ENCODE peak calls at places on chromosomes 11 and 22, in ten cellular contexts. One of them, this sample, is unnamed.

GRCh38 chr11:72807021-72807693 is 7.1 kb upstream of the ATG16L2 start:
- DNase-seq in ureter: no peak
- DNase-seq in SJSA1: no peak
- DNase-seq in stimulated activated CD4-positive, alpha-beta T cell treated with anti-CD3 and anti-CD28 coated beads, Interleukin-1b, Interleukin-23, amount 100 ng/mL, for 4 hours: no peak
- DNase-seq in DMS153: no peak
- DNase-seq in nephron progenitor cell: no peak
- DNase-seq in fibroblast of gingiva: peak; percentile 90
- DNase-seq in colonic mucosa: no peak
- DNase-seq in IMR-90: peak; percentile 46
- DNase-seq in NCI-H1417: no peak
- DNase-seq in this sample: no peak

GRCh38 chr22:40441761-40442364 is 71.5 kb downstream of the SGSM3 start:
- DNase-seq in DMS153: no peak
- DNase-seq in IMR-90: no peak
- DNase-seq in NCI-H1417: no peak
- DNase-seq in nephron progenitor cell: no peak
- DNase-seq in SJSA1: no peak
- DNase-seq in stimulated activated CD4-positive, alpha-beta T cell treated with anti-CD3 and anti-CD28 coated beads, Interleukin-1b, Interleukin-23, amount 100 ng/mL, for 4 hours: no peak
- DNase-seq in fibroblast of gingiva: no peak
- DNase-seq in colonic mucosa: no peak
- DNase-seq in ureter: no peak
- DNase-seq in this sample: no peak

GRCh38 chr11:93054881-93055280 is 85.4 kb downstream of the MTNR1B start:
- DNase-seq in IMR-90: peak; percentile 99
- DNase-seq in NCI-H1417: no peak
- DNase-seq in colonic mucosa: no peak
- DNase-seq in SJSA1: peak; percentile 70
- DNase-seq in nephron progenitor cell: no peak
- DNase-seq in DMS153: no peak
- DNase-seq in stimulated activated CD4-positive, alpha-beta T cell treated with anti-CD3 and anti-CD28 coated beads, Interleukin-1b, Interleukin-23, amount 100 ng/mL, for 4 hours: no peak
- DNase-seq in fibroblast of gingiva: peak; percentile 94
- DNase-seq in ureter: no peak
- DNase-seq in this sample: peak; percentile 78

GRCh38 chr11:76700177-76701100 is 29.9 kb upstream of the LRRC32 start:
- DNase-seq in SJSA1: peak; percentile 78
- DNase-seq in nephron progenitor cell: peak; percentile 35
- DNase-seq in DMS153: no peak
- DNase-seq in NCI-H1417: no peak
- DNase-seq in colonic mucosa: no peak
- DNase-seq in fibroblast of gingiva: peak; percentile 80
- DNase-seq in IMR-90: peak; percentile 97
- DNase-seq in ureter: no peak
- DNase-seq in stimulated activated CD4-positive, alpha-beta T cell treated with anti-CD3 and anti-CD28 coated beads, Interleukin-1b, Interleukin-23, amount 100 ng/mL, for 4 hours: no peak
- DNase-seq in this sample: peak; percentile 73

GRCh38 chr11:35347921-35348331 is 71.4 kb downstream of the SLC1A2 start:
- DNase-seq in DMS153: no peak
- DNase-seq in stimulated activated CD4-positive, alpha-beta T cell treated with anti-CD3 and anti-CD28 coated beads, Interleukin-1b, Interleukin-23, amount 100 ng/mL, for 4 hours: no peak
- DNase-seq in NCI-H1417: no peak
- DNase-seq in nephron progenitor cell: no peak
- DNase-seq in ureter: no peak
- DNase-seq in SJSA1: peak; percentile 49
- DNase-seq in IMR-90: peak; percentile 67
- DNase-seq in colonic mucosa: no peak
- DNase-seq in fibroblast of gingiva: peak; percentile 86
- DNase-seq in this sample: peak; percentile 61

GRCh38 chr11:42947405-42947804 is 364.4 kb upstream of the API5 start:
- DNase-seq in DMS153: no peak
- DNase-seq in IMR-90: no peak
- DNase-seq in ureter: no peak
- DNase-seq in SJSA1: no peak
- DNase-seq in stimulated activated CD4-positive, alpha-beta T cell treated with anti-CD3 and anti-CD28 coated beads, Interleukin-1b, Interleukin-23, amount 100 ng/mL, for 4 hours: no peak
- DNase-seq in colonic mucosa: no peak
- DNase-seq in NCI-H1417: no peak
- DNase-seq in nephron progenitor cell: no peak
- DNase-seq in fibroblast of gingiva: no peak
- DNase-seq in this sample: no peak

GRCh38 chr11:36711104-36711825 is 113.2 kb upstream of the RAG2 start:
- DNase-seq in NCI-H1417: no peak
- DNase-seq in ureter: no peak
- DNase-seq in fibroblast of gingiva: no peak
- DNase-seq in stimulated activated CD4-positive, alpha-beta T cell treated with anti-CD3 and anti-CD28 coated beads, Interleukin-1b, Interleukin-23, amount 100 ng/mL, for 4 hours: no peak
- DNase-seq in DMS153: no peak
- DNase-seq in colonic mucosa: no peak
- DNase-seq in IMR-90: no peak
- DNase-seq in nephron progenitor cell: no peak
- DNase-seq in SJSA1: no peak
- DNase-seq in this sample: no peak

GRCh38 chr11:126727381-126727780 is 273.2 kb downstream of the KIRREL3 start:
- DNase-seq in nephron progenitor cell: no peak
- DNase-seq in SJSA1: no peak
- DNase-seq in IMR-90: no peak
- DNase-seq in stimulated activated CD4-positive, alpha-beta T cell treated with anti-CD3 and anti-CD28 coated beads, Interleukin-1b, Interleukin-23, amount 100 ng/mL, for 4 hours: no peak
- DNase-seq in ureter: no peak
- DNase-seq in DMS153: no peak
- DNase-seq in fibroblast of gingiva: no peak
- DNase-seq in NCI-H1417: no peak
- DNase-seq in colonic mucosa: no peak
- DNase-seq in this sample: no peak

GRCh38 chr11:77152846-77153245 is 24.8 kb downstream of the MYO7A start:
- DNase-seq in NCI-H1417: no peak
- DNase-seq in SJSA1: no peak
- DNase-seq in fibroblast of gingiva: no peak
- DNase-seq in stimulated activated CD4-positive, alpha-beta T cell treated with anti-CD3 and anti-CD28 coated beads, Interleukin-1b, Interleukin-23, amount 100 ng/mL, for 4 hours: no peak
- DNase-seq in ureter: no peak
- DNase-seq in nephron progenitor cell: no peak
- DNase-seq in DMS153: no peak
- DNase-seq in IMR-90: peak; percentile 18
- DNase-seq in colonic mucosa: no peak
- DNase-seq in this sample: no peak

GRCh38 chr11:17012712-17013547 is 1.3 kb downstream of the PLEKHA7 start:
- DNase-seq in nephron progenitor cell: peak; percentile 58
- DNase-seq in NCI-H1417: peak; percentile 81
- DNase-seq in fibroblast of gingiva: peak; percentile 20
- DNase-seq in SJSA1: no peak
- DNase-seq in stimulated activated CD4-positive, alpha-beta T cell treated with anti-CD3 and anti-CD28 coated beads, Interleukin-1b, Interleukin-23, amount 100 ng/mL, for 4 hours: no peak
- DNase-seq in IMR-90: peak; percentile 52
- DNase-seq in ureter: peak; percentile 75
- DNase-seq in DMS153: no peak
- DNase-seq in colonic mucosa: peak; percentile 74
- DNase-seq in this sample: no peak

GRCh38 chr11:94885133-94885532 is 88.2 kb downstream of the CWC15 start:
- DNase-seq in SJSA1: no peak
- DNase-seq in nephron progenitor cell: no peak
- DNase-seq in stimulated activated CD4-positive, alpha-beta T cell treated with anti-CD3 and anti-CD28 coated beads, Interleukin-1b, Interleukin-23, amount 100 ng/mL, for 4 hours: no peak
- DNase-seq in IMR-90: no peak
- DNase-seq in ureter: no peak
- DNase-seq in fibroblast of gingiva: peak; percentile 49
- DNase-seq in colonic mucosa: no peak
- DNase-seq in NCI-H1417: no peak
- DNase-seq in DMS153: peak; percentile 80
- DNase-seq in this sample: no peak

GRCh38 chr11:34234086-34234740 is 123.6 kb downstream of the ABTB2 start:
- DNase-seq in IMR-90: peak; percentile 78
- DNase-seq in DMS153: no peak
- DNase-seq in NCI-H1417: no peak
- DNase-seq in stimulated activated CD4-positive, alpha-beta T cell treated with anti-CD3 and anti-CD28 coated beads, Interleukin-1b, Interleukin-23, amount 100 ng/mL, for 4 hours: peak; percentile 71
- DNase-seq in fibroblast of gingiva: no peak
- DNase-seq in colonic mucosa: peak; percentile 86
- DNase-seq in SJSA1: peak; percentile 59
- DNase-seq in nephron progenitor cell: peak; percentile 10
- DNase-seq in ureter: peak; percentile 51
- DNase-seq in this sample: no peak

GRCh38 chr11:7436657-7437056 is 48.6 kb upstream of the OLFML1 start:
- DNase-seq in colonic mucosa: no peak
- DNase-seq in stimulated activated CD4-positive, alpha-beta T cell treated with anti-CD3 and anti-CD28 coated beads, Interleukin-1b, Interleukin-23, amount 100 ng/mL, for 4 hours: no peak
- DNase-seq in SJSA1: no peak
- DNase-seq in NCI-H1417: no peak
- DNase-seq in nephron progenitor cell: no peak
- DNase-seq in IMR-90: no peak
- DNase-seq in ureter: no peak
- DNase-seq in DMS153: no peak
- DNase-seq in fibroblast of gingiva: no peak
- DNase-seq in this sample: no peak

GRCh38 chr11:17581036-17581731 is 34.1 kb downstream of the OTOG start:
- DNase-seq in DMS153: no peak
- DNase-seq in colonic mucosa: no peak
- DNase-seq in nephron progenitor cell: no peak
- DNase-seq in IMR-90: no peak
- DNase-seq in ureter: no peak
- DNase-seq in stimulated activated CD4-positive, alpha-beta T cell treated with anti-CD3 and anti-CD28 coated beads, Interleukin-1b, Interleukin-23, amount 100 ng/mL, for 4 hours: no peak
- DNase-seq in fibroblast of gingiva: no peak
- DNase-seq in SJSA1: peak; percentile 32
- DNase-seq in NCI-H1417: no peak
- DNase-seq in this sample: no peak

GRCh38 chr11:16891964-16892363 is 122.2 kb downstream of the PLEKHA7 start:
- DNase-seq in stimulated activated CD4-positive, alpha-beta T cell treated with anti-CD3 and anti-CD28 coated beads, Interleukin-1b, Interleukin-23, amount 100 ng/mL, for 4 hours: no peak
- DNase-seq in colonic mucosa: no peak
- DNase-seq in fibroblast of gingiva: peak; percentile 27
- DNase-seq in ureter: no peak
- DNase-seq in IMR-90: peak; percentile 70
- DNase-seq in NCI-H1417: no peak
- DNase-seq in SJSA1: no peak
- DNase-seq in nephron progenitor cell: no peak
- DNase-seq in DMS153: no peak
- DNase-seq in this sample: no peak

GRCh38 chr11:108803781-108804180 is 138.9 kb downstream of the DDX10 start:
- DNase-seq in SJSA1: no peak
- DNase-seq in DMS153: no peak
- DNase-seq in ureter: no peak
- DNase-seq in IMR-90: peak; percentile 71
- DNase-seq in NCI-H1417: no peak
- DNase-seq in stimulated activated CD4-positive, alpha-beta T cell treated with anti-CD3 and anti-CD28 coated beads, Interleukin-1b, Interleukin-23, amount 100 ng/mL, for 4 hours: no peak
- DNase-seq in colonic mucosa: no peak
- DNase-seq in fibroblast of gingiva: peak; percentile 28
- DNase-seq in nephron progenitor cell: no peak
- DNase-seq in this sample: no peak

GRCh38 chr11:19398772-19399542 is 158.2 kb upstream of the E2F8 start:
- DNase-seq in DMS153: no peak
- DNase-seq in fibroblast of gingiva: peak; percentile 89
- DNase-seq in stimulated activated CD4-positive, alpha-beta T cell treated with anti-CD3 and anti-CD28 coated beads, Interleukin-1b, Interleukin-23, amount 100 ng/mL, for 4 hours: no peak
- DNase-seq in SJSA1: no peak
- DNase-seq in NCI-H1417: no peak
- DNase-seq in colonic mucosa: no peak
- DNase-seq in IMR-90: peak; percentile 94
- DNase-seq in nephron progenitor cell: no peak
- DNase-seq in ureter: peak; percentile 54
- DNase-seq in this sample: no peak

GRCh38 chr22:22480940-22481339 is 27.6 kb downstream of the ZNF280B start:
- DNase-seq in ureter: no peak
- DNase-seq in fibroblast of gingiva: no peak
- DNase-seq in DMS153: no peak
- DNase-seq in IMR-90: no peak
- DNase-seq in stimulated activated CD4-positive, alpha-beta T cell treated with anti-CD3 and anti-CD28 coated beads, Interleukin-1b, Interleukin-23, amount 100 ng/mL, for 4 hours: no peak
- DNase-seq in colonic mucosa: no peak
- DNase-seq in nephron progenitor cell: no peak
- DNase-seq in NCI-H1417: no peak
- DNase-seq in SJSA1: no peak
- DNase-seq in this sample: no peak

GRCh38 chr11:113446938-113447337 is 28.3 kb downstream of the DRD2 start:
- DNase-seq in SJSA1: no peak
- DNase-seq in stimulated activated CD4-positive, alpha-beta T cell treated with anti-CD3 and anti-CD28 coated beads, Interleukin-1b, Interleukin-23, amount 100 ng/mL, for 4 hours: no peak
- DNase-seq in IMR-90: no peak
- DNase-seq in colonic mucosa: no peak
- DNase-seq in nephron progenitor cell: no peak
- DNase-seq in DMS153: no peak
- DNase-seq in fibroblast of gingiva: no peak
- DNase-seq in NCI-H1417: peak; percentile 76
- DNase-seq in ureter: no peak
- DNase-seq in this sample: no peak

GRCh38 chr11:67468056-67468455 is 995 bp downstream of the TMEM134 start:
- DNase-seq in fibroblast of gingiva: no peak
- DNase-seq in SJSA1: no peak
- DNase-seq in colonic mucosa: peak; percentile 87
- DNase-seq in NCI-H1417: peak; percentile 30
- DNase-seq in IMR-90: no peak
- DNase-seq in DMS153: no peak
- DNase-seq in stimulated activated CD4-positive, alpha-beta T cell treated with anti-CD3 and anti-CD28 coated beads, Interleukin-1b, Interleukin-23, amount 100 ng/mL, for 4 hours: no peak
- DNase-seq in nephron progenitor cell: no peak
- DNase-seq in ureter: peak; percentile 90
- DNase-seq in this sample: no peak

GRCh38 chr22:42414565-42415298 is 17.5 kb downstream of the NFAM1 start:
- DNase-seq in fibroblast of gingiva: no peak
- DNase-seq in SJSA1: no peak
- DNase-seq in nephron progenitor cell: no peak
- DNase-seq in NCI-H1417: no peak
- DNase-seq in IMR-90: no peak
- DNase-seq in ureter: no peak
- DNase-seq in colonic mucosa: no peak
- DNase-seq in stimulated activated CD4-positive, alpha-beta T cell treated with anti-CD3 and anti-CD28 coated beads, Interleukin-1b, Interleukin-23, amount 100 ng/mL, for 4 hours: no peak
- DNase-seq in DMS153: no peak
- DNase-seq in this sample: no peak

GRCh38 chr11:121304750-121305149 is 12.2 kb downstream of the SC5D start:
- DNase-seq in stimulated activated CD4-positive, alpha-beta T cell treated with anti-CD3 and anti-CD28 coated beads, Interleukin-1b, Interleukin-23, amount 100 ng/mL, for 4 hours: no peak
- DNase-seq in nephron progenitor cell: no peak
- DNase-seq in colonic mucosa: no peak
- DNase-seq in ureter: no peak
- DNase-seq in fibroblast of gingiva: no peak
- DNase-seq in SJSA1: no peak
- DNase-seq in DMS153: no peak
- DNase-seq in NCI-H1417: no peak
- DNase-seq in IMR-90: peak; percentile 45
- DNase-seq in this sample: no peak

GRCh38 chr11:75743711-75744563 is 24.6 kb upstream of the DGAT2 start:
- DNase-seq in IMR-90: no peak
- DNase-seq in SJSA1: no peak
- DNase-seq in stimulated activated CD4-positive, alpha-beta T cell treated with anti-CD3 and anti-CD28 coated beads, Interleukin-1b, Interleukin-23, amount 100 ng/mL, for 4 hours: no peak
- DNase-seq in fibroblast of gingiva: no peak
- DNase-seq in nephron progenitor cell: no peak
- DNase-seq in colonic mucosa: no peak
- DNase-seq in ureter: no peak
- DNase-seq in NCI-H1417: no peak
- DNase-seq in DMS153: no peak
- DNase-seq in this sample: no peak

This sample was measured in amniotic stem cell.